ENCODE peak calls at places on chromosomes 7 and 10, in six cellular contexts. V is fibroblast of the conjunctiva; B is stomach; M is AG09319; G is upper lobe of left lung; D is activated T-cell treated with anti-CD3 and anti-CD28 coated beads, Interleukin-2, amount 50 U/mL, for 1 hour. Z is an unnamed sample.

GRCh38 chr10:58396057-58396456 is 10.8 kb downstream of the TFAM start:
- DNase-seq in G (no peak), M (no peak), D (no peak), B (no peak), V (no peak), Z (no peak)

GRCh38 chr7:13833872-13834271 is 155.6 kb downstream of the ETV1 start:
- DNase-seq in M (no peak), V (no peak), D (no peak), G (no peak), B (no peak), Z (no peak)

GRCh38 chr7:84837405-84837804 is 349.5 kb downstream of the SEMA3D start:
- DNase-seq in G (no peak), B (no peak), D (no peak), V (no peak), M (no peak), Z (no peak)

GRCh38 chr7:152504367-152504766 is 68.6 kb upstream of the KMT2C start:
- DNase-seq in B (no peak), D (no peak), V (no peak), G (no peak), M (no peak), Z (no peak)

GRCh38 chr10:120951288-120951687 is 100.1 kb downstream of the WDR11 start:
- DNase-seq in V (no peak), B (no peak), M (no peak), G (no peak), D (no peak), Z (no peak)

GRCh38 chr7:134679006-134679405 is 32.4 kb downstream of the BPGM start:
- DNase-seq in B (no peak), D (no peak), G (no peak), V (no peak), M (no peak), Z (no peak)

GRCh38 chr10:48273741-48274140 is 755 bp downstream of the FRMPD2 start:
- DNase-seq in G (no peak), B (no peak), V (no peak), D (no peak), M (no peak), Z (no peak)

GRCh38 chr7:137874390-137874789 is 27.6 kb upstream of the DGKI start:
- DNase-seq in D (no peak), B (no peak), M (peak), V (peak), G (no peak), Z (no peak)

GRCh38 chr10:519716-520401 is 169.6 kb downstream of the DIP2C start:
- DNase-seq in D (no peak), B (no peak), M (no peak), G (peak), V (no peak), Z (no peak)

GRCh38 chr7:82624337-82624736 is 180.8 kb upstream of the CACNA2D1 start:
- DNase-seq in G (no peak), D (no peak), B (no peak), V (no peak), M (peak), Z (no peak)

GRCh38 chr7:34453150-34453549 is 204.9 kb upstream of the NPSR1 start:
- DNase-seq in V (no peak), M (no peak), G (no peak), B (no peak), D (no peak), Z (no peak)

GRCh38 chr7:92608380-92609322 is 18.5 kb upstream of the FAM133B start:
- DNase-seq in D (no peak), G (peak), B (no peak), M (no peak), V (no peak), Z (no peak)